ENCODE peak calls at places on chromosomes 12 and 14, in five cellular contexts. U, L, I, Y and Z are unnamed samples.

GRCh38 chr12:49874142-49874897 is 29.4 kb downstream of the FAIM2 start:
- DNase-seq in U (no peak), L (no peak), I (no peak), Y (peak; percentile 42), Z (no peak)

GRCh38 chr12:14403711-14404164 is 38.3 kb downstream of the ATF7IP start:
- DNase-seq in U (no peak), L (peak; percentile 88), I (no peak), Y (no peak), Z (no peak)

GRCh38 chr14:77579065-77579464 is 37.4 kb downstream of the SPTLC2 start:
- DNase-seq in U (no peak), L (peak; percentile 16), I (no peak), Y (no peak), Z (no peak)

GRCh38 chr14:57182760-57183503 is 85.8 kb downstream of the EXOC5 start:
- DNase-seq in U (no peak), L (no peak), I (no peak), Y (no peak), Z (no peak)

GRCh38 chr14:105867961-105868599 is 341.7 kb downstream of the TMEM121 start:
- DNase-seq in U (no peak), L (no peak), I (no peak), Y (peak; percentile 41), Z (no peak)

GRCh38 chr14:67620217-67620789 is 583 bp downstream of the ARG2 start:
- DNase-seq in U (no peak), L (no peak), I (no peak), Y (no peak), Z (no peak)

GRCh38 chr12:116736962-116737773 is 701 bp downstream of the SPRING1 start:
- DNase-seq in U (no peak), L (no peak), I (no peak), Y (no peak), Z (no peak)

GRCh38 chr12:26712892-26713291 is 120.1 kb downstream of the ITPR2 start:
- DNase-seq in U (no peak), L (no peak), I (no peak), Y (no peak), Z (no peak)

GRCh38 chr12:119914666-119915065 is 37.5 kb upstream of the CIT start:
- DNase-seq in U (no peak), L (no peak), I (no peak), Y (no peak), Z (no peak)

GRCh38 chr12:114659084-114659483 is 24.9 kb downstream of the TBX3 start:
- DNase-seq in U (no peak), L (no peak), I (no peak), Y (no peak), Z (no peak)

GRCh38 chr14:53929871-53930685 is 26.5 kb downstream of the BMP4 start:
- DNase-seq in U (no peak), L (no peak), I (no peak), Y (no peak), Z (no peak)

GRCh38 chr14:74326369-74327152 is 21.7 kb upstream of the VRTN start:
- DNase-seq in U (no peak), L (no peak), I (no peak), Y (no peak), Z (no peak)

GRCh38 chr12:85794551-85794950 is 41.7 kb downstream of the RASSF9 start:
- DNase-seq in U (no peak), L (peak; percentile 91), I (no peak), Y (no peak), Z (no peak)

GRCh38 chr14:91140672-91141071 is 26.8 kb downstream of the DGLUCY start:
- DNase-seq in U (no peak), L (peak; percentile 17), I (no peak), Y (no peak), Z (no peak)

GRCh38 chr12:123905319-123905925 is 67.2 kb downstream of the CCDC92 start:
- DNase-seq in U (peak; percentile 68), L (peak; percentile 67), I (peak; percentile 76), Y (no peak), Z (peak; percentile 48)

GRCh38 chr14:62087191-62087590 is 325.0 kb downstream of the SNAPC1 start:
- DNase-seq in U (no peak), L (no peak), I (no peak), Y (no peak), Z (no peak)

GRCh38 chr14:80080601-80081000 is 130.7 kb downstream of the DIO2 start:
- DNase-seq in U (no peak), L (no peak), I (no peak), Y (no peak), Z (no peak)

GRCh38 chr14:94412671-94413638 is 24.6 kb upstream of the SERPINA1 start:
- DNase-seq in U (no peak), L (no peak), I (no peak), Y (no peak), Z (no peak)

GRCh38 chr12:57525615-57526383 is 3.2 kb downstream of the MBD6 start:
- DNase-seq in U (no peak), L (no peak), I (no peak), Y (no peak), Z (no peak)

GRCh38 chr12:19223695-19224094 is 94.2 kb downstream of the PLEKHA5 start:
- DNase-seq in U (peak; percentile 46), L (peak; percentile 90), I (no peak), Y (no peak), Z (no peak)

GRCh38 chr14:38824691-38825090 is 278.3 kb downstream of the SEC23A start:
- DNase-seq in U (no peak), L (peak; percentile 48), I (no peak), Y (no peak), Z (no peak)

GRCh38 chr12:46124848-46125619 is 134.7 kb upstream of the SCAF11 start:
- DNase-seq in U (peak; percentile 58), L (peak; percentile 81), I (peak; percentile 42), Y (no peak), Z (peak; percentile 25)

GRCh38 chr12:102896067-102896466 is 21.0 kb downstream of the PAH start:
- DNase-seq in U (no peak), L (no peak), I (no peak), Y (no peak), Z (no peak)

GRCh38 chr14:99891266-99891665 is 98.1 kb downstream of the EML1 start:
- DNase-seq in U (no peak), L (no peak), I (no peak), Y (no peak), Z (no peak)

GRCh38 chr14:71261206-71261605 is 353.9 kb downstream of the PCNX1 start:
- DNase-seq in U (no peak), L (peak; percentile 86), I (no peak), Y (no peak), Z (no peak)

GRCh38 chr12:19430988-19431387 is 8.3 kb upstream of the AEBP2 start:
- DNase-seq in U (no peak), L (peak; percentile 38), I (no peak), Y (no peak), Z (no peak)

GRCh38 chr12:50390284-50390683 is 6.1 kb downstream of the FAM186A start:
- DNase-seq in U (peak; percentile 61), L (peak; percentile 96), I (no peak), Y (no peak), Z (no peak)

GRCh38 chr12:52992699-52993557 is 13.3 kb upstream of the EIF4B start:
- DNase-seq in U (no peak), L (peak; percentile 69), I (no peak), Y (no peak), Z (no peak)

GRCh38 chr12:49057888-49058287 is 2.7 kb downstream of the KMT2D start:
- DNase-seq in U (no peak), L (no peak), I (peak; percentile 63), Y (peak; percentile 28), Z (no peak)

GRCh38 chr14:21032326-21033154 is 2.1 kb downstream of the RNASE13 start:
- DNase-seq in U (no peak), L (no peak), I (no peak), Y (no peak), Z (no peak)

GRCh38 chr12:15932975-15933374 is 21.8 kb downstream of the DERA start:
- DNase-seq in U (no peak), L (no peak), I (no peak), Y (no peak), Z (no peak)

GRCh38 chr12:10736460-10736859 is 13.3 kb upstream of the YBX3 start:
- DNase-seq in U (no peak), L (no peak), I (no peak), Y (no peak), Z (no peak)

GRCh38 chr14:92651106-92651792 is 97.2 kb downstream of the LGMN start:
- DNase-seq in U (no peak), L (no peak), I (peak; percentile 51), Y (no peak), Z (peak; percentile 45)

GRCh38 chr14:44897844-44898151 is 63.9 kb downstream of the KLHL28 start:
- DNase-seq in U (no peak), L (no peak), I (no peak), Y (no peak), Z (no peak)

GRCh38 chr14:75452900-75453816 is 25.3 kb downstream of the JDP2 start:
- DNase-seq in U (peak; percentile 82), L (peak; percentile 80), I (peak; percentile 63), Y (no peak), Z (no peak)

GRCh38 chr12:102769323-102769916 is 147.6 kb downstream of the PAH start:
- DNase-seq in U (peak; percentile 10), L (peak; percentile 38), I (peak; percentile 37), Y (peak; percentile 64), Z (no peak)

GRCh38 chr14:77003960-77004710 is 24.4 kb downstream of the IRF2BPL start:
- DNase-seq in U (no peak), L (peak; percentile 72), I (peak; percentile 71), Y (no peak), Z (no peak)

GRCh38 chr12:31846405-31846804 is 112.8 kb upstream of the RESF1 start:
- DNase-seq in U (no peak), L (no peak), I (no peak), Y (no peak), Z (no peak)
- H3K9me3 ChIP-seq in U (peaks cover 9% of the 10 kb centered on the region), L (no peaks in the 10 kb centered on the region), I (peaks cover 10% of the 10 kb centered on the region), Y (peaks cover 36% of the 10 kb centered on the region), Z (no peaks in the 10 kb centered on the region)

DNA sequence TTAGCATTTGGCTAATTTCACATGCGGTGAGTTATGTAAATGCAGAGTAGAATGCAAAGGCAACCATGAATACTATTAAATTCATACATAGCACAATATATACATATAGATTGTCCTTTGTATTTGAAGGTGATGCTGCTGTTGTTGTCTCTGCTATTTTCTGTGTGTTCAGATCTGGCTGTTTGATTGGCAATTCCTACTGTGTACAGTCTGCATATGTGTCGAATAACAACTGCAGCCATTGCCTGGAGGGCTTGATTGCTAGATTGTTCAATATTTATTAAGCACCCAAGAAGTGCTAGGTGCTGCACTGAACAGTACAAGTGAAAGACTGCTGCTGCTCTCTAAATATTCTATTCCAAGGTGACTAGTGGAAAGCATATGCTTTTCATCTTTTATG is 187.4 kb downstream of the FOXG1 start:
- DNase-seq in U (no peak), L (no peak), I (no peak), Y (no peak), Z (no peak)
- H3K9me3 ChIP-seq in U (no peaks in the 10 kb centered on the region), L (no peaks in the 10 kb centered on the region), I (no peaks in the 10 kb centered on the region), Y (peaks cover 3% of the 10 kb centered on the region), Z (no peaks in the 10 kb centered on the region)

GRCh38 chr14:19993438-19993837 is 8.5 kb upstream of the OR4Q2 start:
- DNase-seq in U (no peak), L (no peak), I (no peak), Y (no peak), Z (no peak)
- H3K9me3 ChIP-seq in U (peaks cover 16% of the 10 kb centered on the region), L (no peaks in the 10 kb centered on the region), I (no peaks in the 10 kb centered on the region), Y (no peaks in the 10 kb centered on the region), Z (no peaks in the 10 kb centered on the region)

DNA sequence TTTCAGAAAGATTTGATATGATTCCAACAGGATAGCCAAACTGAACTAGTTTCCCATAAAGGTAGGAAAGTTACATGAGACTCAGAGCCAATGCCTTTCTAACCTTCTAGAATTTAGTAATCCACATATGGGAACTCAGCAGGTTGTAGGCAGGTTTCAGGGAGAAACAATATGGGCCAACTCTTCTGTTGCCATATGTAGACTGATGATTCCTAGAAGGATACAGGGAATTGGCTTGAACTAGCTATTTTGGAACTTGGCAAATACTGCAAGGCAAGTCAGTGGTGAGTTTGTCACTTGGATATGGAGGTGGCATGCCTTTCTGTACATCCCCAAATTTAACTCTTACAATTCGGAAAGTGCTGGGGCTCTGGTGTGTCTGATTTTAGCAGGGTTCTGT is 15.5 kb downstream of the SUDS3 start:
- DNase-seq in U (no peak), L (no peak), I (no peak), Y (no peak), Z (no peak)
- H3K9me3 ChIP-seq in U (no peaks in the 10 kb centered on the region), L (no peaks in the 10 kb centered on the region), I (no peaks in the 10 kb centered on the region), Y (no peaks in the 10 kb centered on the region), Z (no peaks in the 10 kb centered on the region)